ENCODE peak calls at places on chromosomes 11 and 22, in six cellular contexts. One of them, this sample, is unnamed.

GRCh38 chr11:58770627-58771457 is 39.1 kb upstream of the GLYAT start:
- DNase-seq in transverse colon: no peak
- DNase-seq in SK-N-SH: no peak
- DNase-seq in K562: peak; percentile 77
- DNase-seq in tibial nerve: no peak
- DNase-seq in A549: peak; percentile 19
- DNase-seq in this sample: no peak

GRCh38 chr11:1152316-1153104 is 5.2 kb upstream of the MUC5AC start:
- DNase-seq in transverse colon: no peak
- DNase-seq in SK-N-SH: peak; percentile 16
- DNase-seq in tibial nerve: no peak
- DNase-seq in K562: peak; percentile 11
- DNase-seq in A549: peak; percentile 88
- DNase-seq in this sample: no peak

GRCh38 chr22:37545703-37546435 is 14.4 kb upstream of the CDC42EP1 start:
- DNase-seq in tibial nerve: peak; percentile 84
- DNase-seq in A549: peak; percentile 87
- DNase-seq in K562: no peak
- DNase-seq in SK-N-SH: no peak
- DNase-seq in transverse colon: peak; percentile 92
- DNase-seq in this sample: peak; percentile 98

GRCh38 chr11:58059011-58059358 is 28.2 kb downstream of the OR6Q1 start:
- DNase-seq in SK-N-SH: no peak
- DNase-seq in K562: no peak
- DNase-seq in tibial nerve: no peak
- DNase-seq in A549: no peak
- DNase-seq in transverse colon: no peak
- DNase-seq in this sample: no peak

GRCh38 chr11:27722117-27722844 is 22.0 kb upstream of the BDNF start:
- DNase-seq in tibial nerve: no peak
- DNase-seq in SK-N-SH: peak; percentile 64
- DNase-seq in transverse colon: peak; percentile 7
- DNase-seq in A549: no peak
- DNase-seq in K562: no peak
- DNase-seq in this sample: no peak

GRCh38 chr22:31344369-31345330 is 1.5 kb downstream of the PATZ1 start:
- DNase-seq in SK-N-SH: peak; percentile 39
- DNase-seq in A549: no peak
- DNase-seq in K562: no peak
- DNase-seq in tibial nerve: peak; percentile 51
- DNase-seq in transverse colon: peak; percentile 64
- DNase-seq in this sample: peak; percentile 54

GRCh38 chr11:114340311-114341131 is 44.3 kb downstream of the NNMT start:
- DNase-seq in A549: peak; percentile 85
- DNase-seq in SK-N-SH: peak; percentile 39
- DNase-seq in tibial nerve: peak; percentile 50
- DNase-seq in transverse colon: peak; percentile 37
- DNase-seq in K562: peak; percentile 63
- DNase-seq in this sample: peak; percentile 36

GRCh38 chr11:13487661-13488030 is 8.2 kb downstream of the PTH start:
- DNase-seq in SK-N-SH: no peak
- DNase-seq in tibial nerve: no peak
- DNase-seq in K562: peak; percentile 44
- DNase-seq in A549: peak; percentile 67
- DNase-seq in transverse colon: no peak
- DNase-seq in this sample: no peak

GRCh38 chr11:35618497-35619029 is 303 bp downstream of the FJX1 start:
- DNase-seq in transverse colon: peak; percentile 8
- DNase-seq in tibial nerve: no peak
- DNase-seq in SK-N-SH: peak; percentile 78
- DNase-seq in K562: peak; percentile 45
- DNase-seq in A549: no peak
- DNase-seq in this sample: no peak

GRCh38 chr11:120941000-120941399 is 82.9 kb upstream of the TBCEL start:
- DNase-seq in tibial nerve: no peak
- DNase-seq in K562: no peak
- DNase-seq in A549: no peak
- DNase-seq in SK-N-SH: no peak
- DNase-seq in transverse colon: no peak
- DNase-seq in this sample: no peak

GRCh38 chr11:60288531-60288930 is 8.1 kb downstream of the MS4A4A start:
- DNase-seq in K562: no peak
- DNase-seq in transverse colon: no peak
- DNase-seq in tibial nerve: no peak
- DNase-seq in A549: no peak
- DNase-seq in SK-N-SH: no peak
- DNase-seq in this sample: no peak

GRCh38 chr11:77083553-77084245 is 16.9 kb downstream of the CAPN5 start:
- DNase-seq in K562: no peak
- DNase-seq in transverse colon: peak; percentile 7
- DNase-seq in A549: no peak
- DNase-seq in SK-N-SH: no peak
- DNase-seq in tibial nerve: no peak
- DNase-seq in this sample: peak; percentile 15

GRCh38 chr22:42304021-42304790 is 33.8 kb upstream of the TCF20 start:
- DNase-seq in transverse colon: no peak
- DNase-seq in K562: no peak
- DNase-seq in tibial nerve: no peak
- DNase-seq in A549: no peak
- DNase-seq in SK-N-SH: no peak
- DNase-seq in this sample: no peak

GRCh38 chr22:45597460-45598192 is 74.0 kb upstream of the ATXN10 start:
- DNase-seq in transverse colon: no peak
- DNase-seq in SK-N-SH: peak; percentile 60
- DNase-seq in A549: peak; percentile 62
- DNase-seq in K562: no peak
- DNase-seq in tibial nerve: no peak
- DNase-seq in this sample: no peak

GRCh38 chr11:13947379-13947778 is 15.1 kb upstream of the SPON1 start:
- DNase-seq in transverse colon: no peak
- DNase-seq in K562: no peak
- DNase-seq in tibial nerve: no peak
- DNase-seq in SK-N-SH: no peak
- DNase-seq in A549: no peak
- DNase-seq in this sample: no peak

GRCh38 chr22:17112491-17113042 is 8.6 kb downstream of the TMEM121B start:
- DNase-seq in transverse colon: no peak
- DNase-seq in K562: no peak
- DNase-seq in SK-N-SH: no peak
- DNase-seq in A549: no peak
- DNase-seq in tibial nerve: no peak
- DNase-seq in this sample: no peak

GRCh38 chr11:67698247-67698646 is 23.8 kb upstream of the ALDH3B2 start:
- DNase-seq in tibial nerve: no peak
- DNase-seq in K562: peak; percentile 45
- DNase-seq in transverse colon: no peak
- DNase-seq in SK-N-SH: no peak
- DNase-seq in A549: peak; percentile 72
- DNase-seq in this sample: no peak

GRCh38 chr11:13834463-13834862 is 128.1 kb upstream of the SPON1 start:
- DNase-seq in tibial nerve: no peak
- DNase-seq in transverse colon: no peak
- DNase-seq in SK-N-SH: peak; percentile 37
- DNase-seq in K562: peak; percentile 50
- DNase-seq in A549: peak; percentile 4
- DNase-seq in this sample: no peak

GRCh38 chr11:36352919-36353318 is 56.8 kb downstream of the PRR5L start:
- DNase-seq in transverse colon: no peak
- DNase-seq in K562: no peak
- DNase-seq in SK-N-SH: no peak
- DNase-seq in tibial nerve: no peak
- DNase-seq in A549: no peak
- DNase-seq in this sample: no peak

GRCh38 chr11:30585067-30585891 is 874 bp downstream of the MPPED2 start:
- DNase-seq in tibial nerve: no peak
- DNase-seq in SK-N-SH: peak; percentile 79
- DNase-seq in K562: no peak
- DNase-seq in A549: no peak
- DNase-seq in transverse colon: no peak
- DNase-seq in this sample: peak; percentile 24

GRCh38 chr11:70669871-70670683 is 271.7 kb downstream of the CTTN start:
- DNase-seq in SK-N-SH: peak; percentile 59
- DNase-seq in transverse colon: no peak
- DNase-seq in K562: no peak
- DNase-seq in tibial nerve: no peak
- DNase-seq in A549: no peak
- DNase-seq in this sample: no peak

GRCh38 chr11:91156041-91156440 is 933.2 kb upstream of the CHORDC1 start:
- DNase-seq in K562: no peak
- DNase-seq in A549: no peak
- DNase-seq in tibial nerve: no peak
- DNase-seq in SK-N-SH: no peak
- DNase-seq in transverse colon: no peak
- DNase-seq in this sample: no peak

GRCh38 chr11:44605068-44605708 is 39.7 kb downstream of the CD82 start:
- DNase-seq in tibial nerve: no peak
- DNase-seq in transverse colon: no peak
- DNase-seq in A549: no peak
- DNase-seq in K562: no peak
- DNase-seq in SK-N-SH: no peak
- DNase-seq in this sample: no peak

GRCh38 chr11:44604171-44604581 is 38.7 kb downstream of the CD82 start:
- DNase-seq in SK-N-SH: no peak
- DNase-seq in transverse colon: no peak
- DNase-seq in tibial nerve: no peak
- DNase-seq in A549: no peak
- DNase-seq in K562: no peak
- DNase-seq in this sample: no peak

GRCh38 chr11:44607324-44607962 is 42.0 kb downstream of the CD82 start:
- DNase-seq in K562: peak; percentile 41
- DNase-seq in A549: no peak
- DNase-seq in tibial nerve: no peak
- DNase-seq in SK-N-SH: no peak
- DNase-seq in transverse colon: no peak
- DNase-seq in this sample: no peak

GRCh38 chr11:44606472-44606871 is 41.0 kb downstream of the CD82 start:
- DNase-seq in tibial nerve: no peak
- DNase-seq in transverse colon: no peak
- DNase-seq in SK-N-SH: no peak
- DNase-seq in A549: no peak
- DNase-seq in K562: no peak
- DNase-seq in this sample: no peak

DNA sequence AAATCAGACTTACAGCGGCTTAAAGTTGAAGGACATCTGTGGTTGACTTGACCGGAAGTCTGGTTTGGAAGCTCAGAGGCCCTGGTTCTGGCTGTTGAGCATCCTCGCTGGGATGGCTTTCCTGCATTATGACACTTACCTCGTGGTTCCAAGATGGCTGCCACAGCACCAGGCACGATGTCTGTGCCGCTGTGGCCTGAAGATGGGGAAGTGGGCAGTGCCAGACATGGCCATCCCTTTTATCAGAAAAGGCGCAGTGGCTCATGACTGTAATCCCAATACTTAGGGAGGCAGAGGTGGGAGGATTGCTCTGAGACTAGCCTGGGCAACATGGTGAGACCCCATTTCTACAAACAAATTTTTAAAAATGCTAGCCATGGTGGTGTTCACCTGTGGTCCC is 40.5 kb downstream of the CD82 start:
- DNase-seq in transverse colon: no peak
- DNase-seq in A549: no peak
- DNase-seq in K562: no peak
- DNase-seq in tibial nerve: no peak
- DNase-seq in SK-N-SH: no peak
- DNase-seq in this sample: no peak
- H3K4me1 ChIP-seq in transverse colon: peaks cover 20% of the 10 kb centered on the region
- H3K4me1 ChIP-seq in A549: peaks cover 32% of the 10 kb centered on the region
- H3K4me1 ChIP-seq in K562: peaks cover 17% of the 10 kb centered on the region
- H3K4me1 ChIP-seq in tibial nerve: peaks cover 20% of the 10 kb centered on the region
- H3K4me1 ChIP-seq in SK-N-SH: no peaks in the 10 kb centered on the region
- H3K4me1 ChIP-seq in this sample: peaks cover 32% of the 10 kb centered on the region

GRCh38 chr22:24205438-24206189 is 24.3 kb downstream of the SUSD2 start:
- DNase-seq in tibial nerve: no peak
- DNase-seq in A549: no peak
- DNase-seq in SK-N-SH: no peak
- DNase-seq in K562: no peak
- DNase-seq in transverse colon: no peak
- DNase-seq in this sample: no peak

GRCh38 chr22:24207264-24208011 is 26.2 kb downstream of the SUSD2 start:
- DNase-seq in K562: no peak
- DNase-seq in A549: no peak
- DNase-seq in SK-N-SH: no peak
- DNase-seq in transverse colon: no peak
- DNase-seq in tibial nerve: no peak
- DNase-seq in this sample: no peak

GRCh38 chr22:24209016-24209415 is 27.7 kb downstream of the SUSD2 start:
- DNase-seq in K562: no peak
- DNase-seq in SK-N-SH: no peak
- DNase-seq in A549: no peak
- DNase-seq in tibial nerve: no peak
- DNase-seq in transverse colon: no peak
- DNase-seq in this sample: no peak

DNA sequence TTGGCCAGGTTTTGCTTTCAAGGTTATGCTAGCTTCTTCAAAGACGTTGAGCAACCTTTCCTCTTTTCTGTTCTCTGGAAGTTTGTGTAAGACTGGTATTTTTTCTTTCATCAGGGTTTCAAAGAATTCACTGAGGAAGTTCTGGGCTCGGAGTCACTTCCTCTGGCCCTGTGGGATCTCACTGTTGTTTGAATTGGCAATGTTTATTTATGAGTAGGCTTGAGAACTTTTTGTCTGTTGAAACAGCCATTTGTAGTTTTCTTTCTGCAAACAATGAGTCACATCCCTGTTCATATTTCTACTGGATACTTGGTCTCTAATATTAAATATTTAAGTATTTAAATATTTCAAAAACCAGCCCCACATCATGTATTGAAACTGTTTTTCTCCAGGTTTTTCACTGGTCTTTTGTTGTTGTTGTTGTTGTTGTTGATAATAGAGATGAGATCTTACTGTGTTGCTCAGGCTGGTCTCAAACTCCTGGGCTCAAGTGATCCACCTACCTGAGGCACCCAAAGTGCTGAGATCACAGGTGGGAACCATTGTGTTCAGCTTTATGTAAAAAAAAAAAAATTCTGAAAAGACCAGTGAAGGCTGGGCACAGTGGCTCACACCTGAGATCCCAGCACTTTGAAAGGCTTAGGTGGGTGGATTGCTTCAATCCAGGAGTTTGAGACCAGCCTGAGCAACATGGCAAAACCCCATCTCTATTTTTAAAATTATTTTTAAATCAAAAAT is 26.9 kb downstream of the SUSD2 start:
- DNase-seq in tibial nerve: peak; percentile 80
- DNase-seq in K562: no peak
- DNase-seq in A549: peak; percentile 96
- DNase-seq in SK-N-SH: peak; percentile 2
- DNase-seq in transverse colon: no peak
- DNase-seq in this sample: no peak
- TF ChIP-seq EP300 in tibial nerve: peak; percentile 50
- TF ChIP-seq EP300 in K562: no peak
- TF ChIP-seq EP300 in A549: peak; percentile 96
- TF ChIP-seq EP300 in SK-N-SH: no peak
- TF ChIP-seq EP300 in transverse colon: no peak
- TF ChIP-seq EP300 in this sample: no peak

GRCh38 chr11:69008774-69009440 is 4.1 kb downstream of the MRGPRF start:
- DNase-seq in A549: peak; percentile 89
- DNase-seq in SK-N-SH: peak; percentile 60
- DNase-seq in tibial nerve: peak; percentile 64
- DNase-seq in K562: peak; percentile 69
- DNase-seq in transverse colon: peak; percentile 82
- DNase-seq in this sample: peak; percentile 85
- H3K27ac ChIP-seq in A549: peak overlapping the region; percentile 89
- H3K27ac ChIP-seq in SK-N-SH: peak overlapping the region; percentile 67
- H3K27ac ChIP-seq in tibial nerve: peak overlapping the region; percentile 81
- H3K27ac ChIP-seq in K562: no peak overlapping the region
- H3K27ac ChIP-seq in transverse colon: peak overlapping the region; percentile 95
- H3K27ac ChIP-seq in this sample: peak overlapping the region; percentile 86

GRCh38 chr22:40602231-40602630 is 34.3 kb downstream of the MRTFA start:
- DNase-seq in transverse colon: no peak
- DNase-seq in A549: no peak
- DNase-seq in SK-N-SH: no peak
- DNase-seq in tibial nerve: no peak
- DNase-seq in K562: no peak
- DNase-seq in this sample: no peak
- H3K4me1 ChIP-seq in transverse colon: peaks cover 58% of the 10 kb centered on the region
- H3K4me1 ChIP-seq in A549: peaks cover 89% of the 10 kb centered on the region
- H3K4me1 ChIP-seq in SK-N-SH: peaks cover 25% of the 10 kb centered on the region
- H3K4me1 ChIP-seq in tibial nerve: peaks cover 25% of the 10 kb centered on the region
- H3K4me1 ChIP-seq in K562: no peaks in the 10 kb centered on the region
- H3K4me1 ChIP-seq in this sample: peaks cover 16% of the 10 kb centered on the region

This sample was measured in ovary.